ENCODE peak calls at places on chromosomes 7 and 10, in four cellular contexts. One of them, this sample, is unnamed.
A peak's percentile ranks its signal among the peaks of the same experiment; 100 is the strongest.

GRCh38 chr10:102799691-102800435 is 37.4 kb downstream of the CYP17A1 start:
- DNase-seq in cardiac fibroblast: peak; percentile 32
- DNase-seq in SJSA1: no peak
- DNase-seq in coronary artery: no peak
- DNase-seq in this sample: no peak

GRCh38 chr7:19235680-19236079 is 90.5 kb upstream of the FERD3L start:
- DNase-seq in cardiac fibroblast: no peak
- DNase-seq in SJSA1: no peak
- DNase-seq in coronary artery: no peak
- DNase-seq in this sample: no peak

GRCh38 chr7:7596156-7596555 is 29.5 kb downstream of the MIOS start:
- DNase-seq in cardiac fibroblast: no peak
- DNase-seq in coronary artery: no peak
- DNase-seq in SJSA1: no peak
- DNase-seq in this sample: no peak

GRCh38 chr7:123209786-123210185 is 10.0 kb upstream of the SLC13A1 start:
- DNase-seq in SJSA1: peak; percentile 57
- DNase-seq in cardiac fibroblast: peak; percentile 29
- DNase-seq in coronary artery: no peak
- DNase-seq in this sample: no peak

GRCh38 chr7:40151504-40151903 is 16.7 kb downstream of the SUGCT start:
- DNase-seq in cardiac fibroblast: no peak
- DNase-seq in SJSA1: no peak
- DNase-seq in coronary artery: no peak
- DNase-seq in this sample: no peak

GRCh38 chr7:120272896-120273475 is at the start of gene KCND2:
- DNase-seq in SJSA1: peak; percentile 2
- DNase-seq in cardiac fibroblast: peak; percentile 17
- DNase-seq in coronary artery: peak; percentile 71
- DNase-seq in this sample: no peak

GRCh38 chr7:21651697-21652096 is 108.9 kb downstream of the DNAH11 start:
- DNase-seq in cardiac fibroblast: no peak
- DNase-seq in coronary artery: no peak
- DNase-seq in SJSA1: no peak
- DNase-seq in this sample: no peak

GRCh38 chr7:74193054-74193453 is 16.8 kb upstream of the LAT2 start:
- DNase-seq in cardiac fibroblast: no peak
- DNase-seq in SJSA1: no peak
- DNase-seq in coronary artery: no peak
- DNase-seq in this sample: no peak

GRCh38 chr10:101373063-101373462 is 19.1 kb downstream of the BTRC start:
- DNase-seq in cardiac fibroblast: no peak
- DNase-seq in SJSA1: no peak
- DNase-seq in coronary artery: no peak
- DNase-seq in this sample: no peak

GRCh38 chr7:16396766-16397496 is 24.4 kb downstream of the CRPPA start:
- DNase-seq in cardiac fibroblast: no peak
- DNase-seq in SJSA1: no peak
- DNase-seq in coronary artery: no peak
- DNase-seq in this sample: no peak

GRCh38 chr7:21365866-21366624 is 61.8 kb upstream of the SP4 start:
- DNase-seq in cardiac fibroblast: no peak
- DNase-seq in coronary artery: no peak
- DNase-seq in SJSA1: no peak
- DNase-seq in this sample: peak; percentile 35

GRCh38 chr10:69320521-69320920 is 42.2 kb downstream of the HK1 start:
- DNase-seq in cardiac fibroblast: no peak
- DNase-seq in coronary artery: no peak
- DNase-seq in SJSA1: no peak
- DNase-seq in this sample: no peak
- H3K4me3 ChIP-seq in cardiac fibroblast: peak overlapping the region; percentile 96
- H3K4me3 ChIP-seq in coronary artery: peak overlapping the region; percentile 100
- H3K4me3 ChIP-seq in SJSA1: no peak overlapping the region
- H3K4me3 ChIP-seq in this sample: no peak overlapping the region

DNA sequence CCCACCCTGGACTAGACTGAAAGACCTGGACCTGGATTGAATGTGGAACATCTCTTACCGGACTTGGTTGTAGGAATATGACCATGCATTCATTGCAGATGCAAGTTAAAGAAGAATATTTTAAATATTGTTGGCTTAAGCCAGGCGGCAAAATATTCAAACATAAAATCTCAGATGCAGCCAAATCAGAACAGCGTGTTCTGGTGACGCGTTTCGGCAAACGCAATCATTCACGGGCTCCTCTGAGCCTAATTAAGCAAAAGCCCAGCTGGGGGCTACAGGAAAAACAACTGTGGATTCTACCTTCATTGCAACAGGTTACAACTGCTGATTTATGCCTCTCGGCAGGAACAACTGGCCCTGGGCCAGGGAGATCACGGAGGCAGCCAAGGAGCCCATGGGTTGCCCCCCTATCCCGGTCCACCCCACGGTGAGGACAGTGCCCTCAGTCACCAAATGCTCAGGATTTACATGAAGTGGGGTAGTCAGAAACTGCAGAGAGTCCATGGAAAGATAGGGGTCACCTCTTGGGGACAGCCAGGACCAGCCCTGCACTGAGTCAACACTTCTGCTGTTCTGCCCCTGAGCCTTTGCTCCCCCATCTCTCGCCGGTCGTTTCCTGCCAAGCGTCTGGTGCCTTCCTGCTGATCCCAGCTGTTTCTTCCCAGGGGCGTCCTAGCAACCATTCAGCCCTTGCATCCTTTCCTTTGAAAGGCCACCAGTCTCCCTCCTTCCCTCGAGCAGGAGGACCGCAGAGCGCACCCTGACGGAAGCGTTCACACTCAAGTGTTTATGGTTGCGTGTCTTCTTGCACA is 64.4 kb upstream of the SFMBT2 start:
- DNase-seq in cardiac fibroblast: peak; percentile 3
- DNase-seq in coronary artery: no peak
- DNase-seq in SJSA1: no peak
- DNase-seq in this sample: no peak
- H3K4me3 ChIP-seq in cardiac fibroblast: no peak overlapping the region
- H3K4me3 ChIP-seq in coronary artery: peak overlapping the region; percentile 3
- H3K4me3 ChIP-seq in SJSA1: no peak overlapping the region
- H3K4me3 ChIP-seq in this sample: no peak overlapping the region

GRCh38 chr10:79427965-79428364 is 17.5 kb downstream of the ZCCHC24 start:
- DNase-seq in coronary artery: no peak
- DNase-seq in SJSA1: no peak
- DNase-seq in cardiac fibroblast: no peak
- DNase-seq in this sample: no peak

GRCh38 chr10:79422178-79422892 is 23.1 kb downstream of the ZCCHC24 start:
- DNase-seq in coronary artery: no peak
- DNase-seq in SJSA1: peak; percentile 90
- DNase-seq in cardiac fibroblast: peak; percentile 93
- DNase-seq in this sample: no peak

GRCh38 chr10:79420974-79421688 is 24.3 kb downstream of the ZCCHC24 start:
- DNase-seq in SJSA1: no peak
- DNase-seq in cardiac fibroblast: no peak
- DNase-seq in coronary artery: no peak
- DNase-seq in this sample: no peak

GRCh38 chr10:79424221-79425073 is 21.0 kb downstream of the ZCCHC24 start:
- DNase-seq in cardiac fibroblast: peak; percentile 58
- DNase-seq in SJSA1: peak; percentile 68
- DNase-seq in coronary artery: no peak
- DNase-seq in this sample: no peak

DNA sequence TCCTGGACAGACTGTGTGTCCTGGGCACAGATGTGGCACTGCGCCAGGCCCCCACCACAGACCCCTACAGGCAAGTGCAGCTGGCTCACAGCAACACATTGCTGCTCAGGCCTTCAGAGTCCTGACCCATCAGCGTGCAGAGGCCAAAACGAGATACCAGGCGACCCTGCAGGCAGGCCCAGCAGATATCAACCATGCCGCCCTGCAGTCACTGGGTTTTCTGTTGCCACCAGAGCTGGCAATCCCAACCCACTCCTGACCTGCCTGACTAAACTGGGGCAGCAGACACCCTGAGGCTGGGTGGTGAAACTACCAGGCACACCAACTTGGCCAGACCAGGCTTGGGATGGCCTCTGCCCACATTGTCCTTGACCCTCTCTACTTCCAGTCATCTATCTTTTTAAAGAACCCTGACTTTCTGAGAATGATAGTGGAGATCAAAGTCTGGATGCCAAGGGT is 20.3 kb downstream of the ZCCHC24 start:
- DNase-seq in cardiac fibroblast: no peak
- DNase-seq in coronary artery: no peak
- DNase-seq in SJSA1: no peak
- DNase-seq in this sample: no peak
- H3K4me3 ChIP-seq in cardiac fibroblast: no peak overlapping the region
- H3K4me3 ChIP-seq in coronary artery: no peak overlapping the region
- H3K4me3 ChIP-seq in SJSA1: no peak overlapping the region
- H3K4me3 ChIP-seq in this sample: no peak overlapping the region

DNA sequence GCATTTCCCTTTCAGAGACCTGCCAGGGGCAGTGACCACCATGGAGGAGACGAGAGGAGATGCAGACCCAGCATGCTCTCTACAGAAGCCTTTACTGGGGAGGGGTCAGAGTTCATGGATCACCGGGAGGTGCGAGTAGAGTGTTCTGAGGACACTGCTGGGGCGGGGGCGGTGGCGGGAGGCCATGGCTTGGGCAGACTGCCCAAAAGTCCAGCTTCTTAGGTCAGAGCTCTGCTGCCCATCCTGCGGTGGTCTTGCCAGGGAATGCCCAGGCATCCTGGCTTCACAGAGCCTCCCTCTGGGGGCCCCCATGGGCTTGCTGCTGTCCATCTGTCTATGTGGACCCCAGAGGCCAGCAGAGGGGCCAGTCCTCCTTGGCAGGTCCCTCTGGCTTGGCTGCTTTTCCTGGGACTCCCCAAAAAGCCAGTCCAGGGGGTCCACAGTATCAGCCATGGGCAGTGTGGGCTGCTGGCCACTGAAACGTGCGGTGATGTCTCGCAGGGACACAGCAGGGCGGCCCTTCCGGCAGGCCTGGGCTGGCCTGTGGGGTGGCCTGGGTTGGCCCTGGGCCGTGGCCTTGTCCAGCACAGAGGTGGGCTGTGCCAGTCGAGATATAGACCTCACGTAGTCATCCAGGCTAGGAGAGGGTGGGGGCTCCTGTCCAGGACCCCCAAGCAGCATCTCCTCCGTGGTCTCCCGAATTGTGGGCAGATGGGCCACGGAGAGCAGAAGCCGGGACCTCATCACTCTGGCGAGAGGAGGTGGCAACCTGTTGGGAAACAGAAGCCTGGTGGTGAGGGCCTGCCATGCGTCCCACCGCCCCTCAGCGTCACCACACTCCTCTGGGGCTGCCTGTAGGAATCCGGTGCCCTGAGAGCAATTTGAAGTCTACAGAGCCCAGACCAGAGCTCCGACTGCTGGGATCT is 1.1 kb downstream of the DEPP1 start:
- DNase-seq in SJSA1: no peak
- DNase-seq in coronary artery: no peak
- DNase-seq in cardiac fibroblast: peak; percentile 49
- DNase-seq in this sample: no peak
- H3K4me3 ChIP-seq in SJSA1: peak overlapping the region; percentile 26
- H3K4me3 ChIP-seq in coronary artery: peak overlapping the region; percentile 83
- H3K4me3 ChIP-seq in cardiac fibroblast: peak overlapping the region; percentile 72
- H3K4me3 ChIP-seq in this sample: no peak overlapping the region

GRCh38 chr7:75599244-75599771 is 107.2 kb downstream of the SPDYE5 start:
- DNase-seq in cardiac fibroblast: no peak
- DNase-seq in SJSA1: no peak
- DNase-seq in coronary artery: no peak
- DNase-seq in this sample: no peak
- H3K4me3 ChIP-seq in cardiac fibroblast: no peak overlapping the region
- H3K4me3 ChIP-seq in SJSA1: no peak overlapping the region
- H3K4me3 ChIP-seq in coronary artery: peak overlapping the region; percentile 27
- H3K4me3 ChIP-seq in this sample: no peak overlapping the region

DNA sequence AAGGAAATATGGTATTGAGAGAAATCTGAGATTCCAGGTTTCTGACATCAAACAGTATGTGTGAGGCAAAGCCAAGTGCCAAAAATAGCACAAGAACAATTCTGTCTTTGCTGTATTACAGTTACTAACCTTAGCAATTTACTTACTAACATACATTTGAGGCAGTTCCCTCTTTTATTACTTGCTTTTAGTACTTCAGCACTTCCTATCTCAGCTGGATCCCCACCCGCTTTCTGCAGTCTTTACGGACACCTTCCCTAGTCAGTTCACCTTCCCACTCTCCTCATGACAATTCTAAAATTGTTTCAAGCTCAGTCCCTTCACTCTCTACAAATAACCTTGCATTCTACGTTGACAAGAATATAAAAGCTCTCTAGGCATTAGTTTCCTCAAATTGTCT is 79.2 kb downstream of the ELAPOR2 start:
- DNase-seq in cardiac fibroblast: no peak
- DNase-seq in SJSA1: no peak
- DNase-seq in coronary artery: no peak
- DNase-seq in this sample: no peak
- H3K4me3 ChIP-seq in cardiac fibroblast: no peak overlapping the region
- H3K4me3 ChIP-seq in SJSA1: no peak overlapping the region
- H3K4me3 ChIP-seq in coronary artery: no peak overlapping the region
- H3K4me3 ChIP-seq in this sample: no peak overlapping the region

DNA sequence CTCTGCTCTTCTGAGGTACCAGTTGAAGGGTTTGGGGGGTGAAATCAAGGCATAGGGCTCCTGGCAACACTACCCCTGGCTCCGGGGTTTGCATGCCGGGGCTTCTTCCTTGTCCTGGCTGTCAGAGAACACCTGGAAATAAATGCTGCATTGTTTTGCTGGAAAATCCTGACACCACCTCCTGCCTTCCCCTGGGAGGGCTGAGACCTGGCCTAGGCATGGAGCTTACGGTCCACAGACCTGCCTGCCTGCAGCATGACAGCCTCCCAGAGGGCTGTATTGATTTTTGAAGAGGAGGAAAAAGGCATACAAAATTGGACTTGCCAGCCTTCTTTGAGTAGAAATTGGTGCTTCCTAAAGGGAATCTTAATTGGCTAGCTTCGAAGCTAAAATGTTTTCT is 227.1 kb downstream of the MGMT start:
- DNase-seq in cardiac fibroblast: no peak
- DNase-seq in SJSA1: no peak
- DNase-seq in coronary artery: no peak
- DNase-seq in this sample: no peak
- H3K4me3 ChIP-seq in cardiac fibroblast: no peak overlapping the region
- H3K4me3 ChIP-seq in SJSA1: no peak overlapping the region
- H3K4me3 ChIP-seq in coronary artery: no peak overlapping the region
- H3K4me3 ChIP-seq in this sample: no peak overlapping the region

This sample was measured in kidney epithelial cell.